ENCODE peak calls at places on chromosomes 4 and X, in nine cellular contexts. X is activated T-cell treated with anti-CD3 and anti-CD28 coated beads for 1 hour; T is T-cell; N is activated CD4-positive, alpha-beta T cell treated with anti-CD3 and anti-CD28 coated beads for 24 hours; C is CD8-positive, alpha-beta T cell; P is SW480; L is GM12892; I is esophagus squamous epithelium; U is dermis microvascular lymphatic vessel endothelial cell. R is an unnamed sample.

GRCh38 chr4:121822796-121823504 is 733 bp downstream of the CCNA2 start:
- DNase-seq in X (no peak), T (peak; percentile 14), N (peak; percentile 25), C (no peak), P (peak; percentile 34), L (no peak), I (no peak), U (peak; percentile 27), R (peak; percentile 30)

GRCh38 chr4:72312032-72312650 is 256.9 kb downstream of the ADAMTS3 start:
- DNase-seq in X (no peak), T (no peak), N (no peak), C (no peak), P (no peak), L (no peak), I (no peak), U (peak; percentile 77), R (no peak)

GRCh38 chr4:112895785-112896184 is 153.7 kb upstream of the ANK2 start:
- DNase-seq in X (no peak), T (no peak), N (no peak), C (no peak), P (no peak), L (no peak), I (no peak), U (no peak), R (no peak)

GRCh38 chr4:85406185-85406584 is 68.8 kb upstream of the ARHGAP24 start:
- DNase-seq in X (no peak), T (no peak), N (no peak), C (no peak), P (no peak), L (no peak), I (no peak), U (no peak), R (no peak)

GRCh38 chr4:117447925-117448324 is 362.5 kb upstream of the TRAM1L1 start:
- DNase-seq in X (no peak), T (no peak), N (no peak), C (no peak), P (no peak), L (no peak), I (no peak), U (no peak), R (no peak)

GRCh38 chrX:40157228-40158035 is 59.7 kb upstream of the BCOR start:
- DNase-seq in X (no peak), T (no peak), N (no peak), C (no peak), P (no peak), L (no peak), I (no peak), U (no peak), R (no peak)

GRCh38 chr4:3679071-3679825 is 86.9 kb upstream of the ADRA2C start:
- DNase-seq in X (no peak), T (no peak), N (no peak), C (no peak), P (no peak), L (no peak), I (no peak), U (no peak), R (no peak)

GRCh38 chrX:10769165-10769564 is 148.8 kb upstream of the MID1 start:
- DNase-seq in X (no peak), T (no peak), N (no peak), C (no peak), P (peak; percentile 54), L (peak; percentile 6), I (no peak), U (peak; percentile 1), R (peak; percentile 37)

GRCh38 chrX:131607796-131608369 is 64.0 kb downstream of the OR13H1 start:
- DNase-seq in X (no peak), T (no peak), N (no peak), C (no peak), P (no peak), L (no peak), I (no peak), U (no peak), R (no peak)

GRCh38 chr4:168886361-168886760 is 123.7 kb downstream of the CBR4 start:
- DNase-seq in X (no peak), T (no peak), N (no peak), C (no peak), P (no peak), L (no peak), I (no peak), U (no peak), R (no peak)

GRCh38 chrX:34521563-34521962 is 135.5 kb downstream of the TMEM47 start:
- DNase-seq in X (no peak), T (no peak), N (no peak), C (no peak), P (peak; percentile 18), L (no peak), I (no peak), U (peak; percentile 28), R (no peak)

GRCh38 chr4:183987529-183987946 is 82.4 kb downstream of the STOX2 start:
- DNase-seq in X (no peak), T (no peak), N (no peak), C (no peak), P (peak; percentile 74), L (no peak), I (peak; percentile 4), U (no peak), R (no peak)

GRCh38 chrX:39158801-39159657 is 357.8 kb downstream of the MID1IP1 start:
- DNase-seq in X (no peak), T (no peak), N (no peak), C (no peak), P (peak; percentile 49), L (no peak), I (no peak), U (no peak), R (peak; percentile 56)

GRCh38 chr4:118352843-118353373 is at the start of gene PRSS12:
- DNase-seq in X (peak; percentile 36), T (peak; percentile 24), N (peak; percentile 58), C (peak; percentile 60), P (peak; percentile 81), L (peak; percentile 70), I (no peak), U (no peak), R (peak; percentile 16)

R was measured in NCI-H1694 treated with DMSO at 0.1 percent for 48 hours.